ENCODE peak calls at places on chromosomes 3 and 15, in seven cellular contexts. P, O, G, X, K, N and V are unnamed samples.

GRCh38 chr3:37995652-37996641 is 5.4 kb downstream of the VILL start:
- DNase-seq in K (no peak), X (no peak), P (no peak), O (no peak), N (no peak), G (no peak), V (no peak)

GRCh38 chr3:38404286-38404685 is 49.4 kb upstream of the ACVR2B start:
- DNase-seq in X (no peak), N (no peak), G (peak; percentile 37), K (peak; percentile 37), P (no peak), O (no peak), V (no peak)

GRCh38 chr3:193812791-193813505 is 219.9 kb downstream of the OPA1 start:
- DNase-seq in O (no peak), N (no peak), X (no peak), G (no peak), K (no peak), P (no peak), V (no peak)

GRCh38 chr3:118587037-118587741 is 447.5 kb downstream of the IGSF11 start:
- DNase-seq in K (no peak), N (no peak), P (no peak), G (no peak), O (no peak), X (no peak), V (no peak)

GRCh38 chr15:65981837-65982696 is 112.8 kb downstream of the RAB11A start:
- DNase-seq in N (peak; percentile 52), X (peak; percentile 70), O (peak; percentile 41), P (peak; percentile 74), K (no peak), G (no peak), V (no peak)

GRCh38 chr15:70768247-70768883 is 5.0 kb upstream of the UACA start:
- DNase-seq in X (no peak), G (no peak), P (no peak), K (no peak), N (no peak), O (peak; percentile 10), V (no peak)

GRCh38 chr3:181054538-181054937 is 65.0 kb upstream of the DNAJC19 start:
- DNase-seq in X (no peak), O (no peak), N (no peak), K (no peak), G (no peak), P (no peak), V (no peak)

GRCh38 chr3:189914799-189915198 is 205.9 kb downstream of the P3H2 start:
- DNase-seq in P (no peak), O (no peak), K (no peak), X (no peak), N (no peak), G (no peak), V (no peak)

GRCh38 chr3:177733936-177734335 is 536.7 kb upstream of the TBL1XR1 start:
- DNase-seq in K (no peak), X (no peak), O (no peak), G (no peak), P (no peak), N (no peak), V (no peak)

GRCh38 chr3:7015683-7016440 is 154.9 kb downstream of the GRM7 start:
- DNase-seq in G (no peak), X (no peak), K (no peak), N (no peak), P (no peak), O (no peak), V (no peak)

GRCh38 chr3:16484216-16484615 is 29.3 kb downstream of the RFTN1 start:
- DNase-seq in G (peak; percentile 43), O (no peak), X (no peak), N (no peak), P (no peak), K (no peak), V (no peak)

GRCh38 chr15:57306944-57307411 is 69.3 kb upstream of the CGNL1 start:
- DNase-seq in K (no peak), O (no peak), N (no peak), G (no peak), X (no peak), P (no peak), V (no peak)

GRCh38 chr3:188037116-188037718 is 116.7 kb upstream of the LPP start:
- DNase-seq in P (no peak), O (no peak), X (no peak), K (no peak), G (peak; percentile 40), N (no peak), V (no peak)

DNA sequence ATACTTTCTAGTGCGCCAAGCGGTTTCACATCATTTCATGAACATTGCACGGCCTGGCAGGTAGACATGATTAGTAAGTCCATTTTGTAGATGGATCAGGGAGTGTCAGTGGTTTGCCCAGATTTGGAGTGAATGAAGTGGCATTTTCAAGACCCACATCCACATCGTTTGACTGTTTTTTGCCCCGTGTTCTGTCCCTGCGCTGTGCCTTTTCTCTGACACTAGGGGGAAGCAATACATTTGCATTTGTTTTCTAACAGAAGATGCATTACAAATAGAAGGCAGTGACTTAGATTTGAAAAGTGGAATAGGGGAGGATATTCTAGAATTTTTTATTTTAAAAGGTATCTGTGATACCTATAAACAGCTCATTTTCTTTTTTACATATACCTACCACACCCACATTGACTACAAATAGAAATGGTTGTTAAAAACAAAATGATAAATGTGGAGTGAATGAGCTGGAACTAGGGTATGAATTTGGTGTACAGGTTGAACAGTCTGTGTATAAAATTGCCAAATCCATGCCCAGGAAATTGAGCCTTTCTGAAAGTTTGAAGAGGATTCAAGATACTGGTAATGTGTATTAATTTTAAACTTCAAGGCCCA is 98.0 kb downstream of the USP13 start:
- DNase-seq in N (no peak), O (peak; percentile 17), K (no peak), P (peak; percentile 18), X (no peak), G (no peak), V (no peak)
- TF ChIP-seq CTCF in N (peak; percentile 58), O (peak; percentile 39), K (no peak), P (peak; percentile 79), X (no peak), G (peak; percentile 46), V (peak; percentile 72)

DNA sequence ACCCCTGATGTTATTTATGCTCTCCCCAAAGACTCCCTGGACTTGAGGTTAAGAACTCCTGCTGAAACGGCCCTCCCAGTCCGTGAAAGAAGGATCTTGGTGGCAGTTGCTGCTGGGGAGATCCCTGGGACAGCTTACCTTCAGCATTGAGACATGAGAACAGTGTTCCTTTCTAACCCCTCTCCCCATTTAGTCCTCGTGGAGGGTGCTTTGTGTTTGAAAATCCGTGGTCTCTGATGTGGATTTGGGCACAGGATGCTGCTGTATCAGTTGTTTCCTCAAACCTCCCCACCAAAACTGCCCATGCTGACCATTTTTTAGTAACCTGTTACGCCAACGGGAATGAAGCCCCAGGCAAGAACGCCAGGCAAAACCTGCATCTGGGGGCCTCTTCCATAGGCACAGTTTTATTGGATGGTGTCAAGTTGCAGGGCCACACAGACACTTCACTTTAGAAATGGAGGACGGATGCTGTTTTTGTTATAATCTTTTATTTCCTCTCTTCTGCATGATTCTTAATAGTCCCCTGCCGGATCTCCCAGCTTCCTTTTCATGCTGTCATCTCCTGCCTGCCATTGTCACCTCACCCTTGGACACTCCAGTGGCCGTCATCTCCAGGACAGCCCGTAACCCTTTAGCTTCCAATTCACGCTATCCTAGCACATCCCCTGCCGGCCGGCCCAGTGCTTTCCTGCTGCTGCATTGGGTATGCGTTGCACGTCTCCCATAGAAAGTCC is 31.7 kb upstream of the CEMIP start:
- DNase-seq in O (no peak), K (no peak), P (no peak), G (no peak), X (no peak), N (no peak), V (no peak)
- TF ChIP-seq CTCF in O (no peak), K (no peak), P (no peak), G (no peak), X (no peak), N (no peak), V (peak; percentile 53)

GRCh38 chr15:60396964-60397771 is 618 bp downstream of the ANXA2 start:
- DNase-seq in O (peak; percentile 88), P (peak; percentile 73), X (peak; percentile 18), K (peak; percentile 78), G (peak; percentile 55), N (peak; percentile 65), V (peak; percentile 79)
- TF ChIP-seq CTCF in O (no peak), P (no peak), X (no peak), K (no peak), G (no peak), N (no peak), V (no peak)

DNA sequence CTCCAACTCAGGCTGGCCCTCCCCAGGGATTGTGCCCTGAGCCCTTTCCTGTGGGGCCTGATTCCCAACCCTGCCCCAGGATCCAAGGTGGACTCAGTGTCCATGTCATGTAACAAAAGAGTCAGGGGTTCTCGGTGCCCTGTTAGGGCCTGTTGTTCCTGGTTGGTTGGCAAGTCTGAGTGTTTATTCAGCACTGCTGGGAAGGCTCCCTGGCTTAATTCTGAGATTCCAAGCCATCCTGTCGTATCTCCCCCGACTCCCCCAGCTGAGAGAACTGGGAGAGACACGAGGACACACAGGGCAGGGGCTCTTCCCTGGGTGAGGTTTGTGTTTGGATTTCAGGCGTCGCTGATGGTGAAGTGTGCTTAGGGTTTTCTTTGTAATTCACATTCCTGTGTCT is 78.3 kb downstream of the EEFSEC start:
- DNase-seq in N (no peak), P (no peak), O (no peak), G (no peak), X (no peak), K (no peak), V (no peak)
- TF ChIP-seq CTCF in N (no peak), P (no peak), O (no peak), G (no peak), X (no peak), K (no peak), V (no peak)

DNA sequence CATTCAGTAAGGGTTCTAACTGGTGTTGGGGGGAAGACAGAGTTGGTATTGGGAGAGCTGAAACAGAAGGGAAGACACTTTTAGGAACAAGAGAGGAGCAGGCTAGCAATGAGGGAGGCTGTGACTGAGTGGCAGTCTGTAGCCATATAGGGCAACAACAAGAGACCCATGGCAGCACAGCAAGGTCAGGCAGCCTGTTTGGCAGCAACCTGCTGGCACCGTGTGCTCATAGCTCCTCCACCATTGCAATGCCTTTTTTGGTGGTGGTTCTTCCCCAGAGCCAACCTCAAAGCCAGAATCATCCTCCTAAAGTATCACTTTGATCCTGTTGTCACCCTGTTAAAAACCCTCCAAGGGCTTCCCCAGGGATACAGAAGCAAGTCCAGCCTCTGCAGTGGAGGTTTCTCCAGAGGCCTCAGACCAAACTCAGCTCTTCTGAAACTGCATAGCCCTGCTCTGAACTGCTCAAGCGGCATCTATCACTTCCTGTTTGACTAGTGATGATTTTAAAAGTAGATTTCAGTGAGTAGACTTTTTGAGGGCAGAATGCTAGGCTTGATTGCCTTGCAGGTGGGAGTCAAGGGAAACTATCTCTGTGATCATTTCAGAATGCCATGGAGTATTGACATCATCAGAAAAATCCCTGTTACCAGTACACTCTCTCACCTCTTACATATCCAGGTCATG is 176.9 kb downstream of the STAC start:
- DNase-seq in K (no peak), P (no peak), O (peak; percentile 28), X (no peak), N (no peak), G (no peak), V (no peak)
- TF ChIP-seq CTCF in K (no peak), P (no peak), O (no peak), X (no peak), N (no peak), G (no peak), V (no peak)

GRCh38 chr3:114584734-114585371 is 291.0 kb downstream of the TIGIT start:
- DNase-seq in X (no peak), O (peak; percentile 12), K (no peak), N (no peak), G (no peak), P (no peak), V (no peak)
- TF ChIP-seq CTCF in X (no peak), O (no peak), K (no peak), N (no peak), G (no peak), P (no peak), V (no peak)

GRCh38 chr3:116331370-116331769 is 113.9 kb downstream of the LSAMP start:
- DNase-seq in K (no peak), N (no peak), P (no peak), O (no peak), X (no peak), G (no peak), V (no peak)
- TF ChIP-seq CTCF in K (no peak), N (no peak), P (no peak), O (no peak), X (no peak), G (no peak), V (no peak)